ENCODE peak calls at places on chromosomes 3 and 15, in six cellular contexts. X is suprapubic skin, O is stomach, T is sigmoid colon, D is transverse colon, I is GM12891. H is an unnamed sample.

GRCh38 chr3:194166682-194167479 is 30.9 kb downstream of the HES1 start:
- DNase-seq in X (no peak), O (no peak), T (peak), D (no peak), I (no peak), H (no peak)

GRCh38 chr3:14821151-14821550 is 2.4 kb downstream of the FGD5 start:
- DNase-seq in X (no peak), O (no peak), T (no peak), D (no peak), I (no peak), H (no peak)

GRCh38 chr15:73924258-73924921 is 1.9 kb upstream of the LOXL1 start:
- DNase-seq in X (no peak), O (no peak), T (no peak), D (no peak), I (no peak), H (no peak)

GRCh38 chr3:29057326-29057725 is 223.5 kb upstream of the RBMS3 start:
- DNase-seq in X (no peak), O (no peak), T (no peak), D (no peak), I (no peak), H (no peak)

GRCh38 chr15:29516929-29517328 is 247.3 kb upstream of the NSMCE3 start:
- DNase-seq in X (no peak), O (no peak), T (no peak), D (no peak), I (no peak), H (no peak)

GRCh38 chr3:9736831-9737230 is 5.3 kb downstream of the BRPF1 start:
- DNase-seq in X (no peak), O (no peak), T (no peak), D (no peak), I (no peak), H (no peak)

GRCh38 chr3:140602781-140603180 is 75.1 kb upstream of the TRIM42 start:
- DNase-seq in X (no peak), O (no peak), T (no peak), D (no peak), I (no peak), H (no peak)

GRCh38 chr15:83206971-83207621 is 527 bp downstream of the HDGFL3 start:
- DNase-seq in X (peak), O (peak), T (peak), D (peak), I (peak), H (no peak)

GRCh38 chr3:56205406-56205805 is 262.9 kb downstream of the ERC2 start:
- DNase-seq in X (no peak), O (no peak), T (no peak), D (no peak), I (no peak), H (no peak)

GRCh38 chr3:173891272-173892100 is 493.9 kb downstream of the NLGN1 start:
- DNase-seq in X (no peak), O (no peak), T (no peak), D (no peak), I (no peak), H (no peak)

GRCh38 chr15:71532994-71533393 is 277.4 kb upstream of the NR2E3 start:
- DNase-seq in X (no peak), O (no peak), T (no peak), D (no peak), I (no peak), H (no peak)

GRCh38 chr3:152113992-152114651 is 154.6 kb upstream of the MBNL1 start:
- DNase-seq in X (no peak), O (no peak), T (no peak), D (no peak), I (no peak), H (no peak)

GRCh38 chr15:31236184-31237041 is 90.2 kb upstream of the KLF13 start:
- DNase-seq in X (peak), O (peak), T (peak), D (peak), I (no peak), H (no peak)

GRCh38 chr3:126083138-126083445 is 832 bp downstream of the SLC41A3 start:
- DNase-seq in X (no peak), O (no peak), T (no peak), D (no peak), I (no peak), H (no peak)

GRCh38 chr15:74669627-74670026 is 26.2 kb downstream of the EDC3 start:
- DNase-seq in X (no peak), O (no peak), T (no peak), D (no peak), I (no peak), H (no peak)

GRCh38 chr3:98811048-98811447 is 47.9 kb downstream of the ST3GAL6 start:
- DNase-seq in X (no peak), O (no peak), T (no peak), D (no peak), I (no peak), H (no peak)

GRCh38 chr3:134327594-134327975 is 46.7 kb downstream of the AMOTL2 start:
- DNase-seq in X (no peak), O (no peak), T (no peak), D (no peak), I (no peak), H (no peak)

GRCh38 chr15:70014860-70015490 is 82.7 kb downstream of the TLE3 start:
- DNase-seq in X (no peak), O (peak), T (no peak), D (peak), I (peak), H (no peak)

GRCh38 chr3:189383630-189384029 is 211.9 kb downstream of the TPRG1 start:
- DNase-seq in X (no peak), O (no peak), T (no peak), D (no peak), I (no peak), H (no peak)

GRCh38 chr3:71102111-71103039 is 481.2 kb downstream of the FOXP1 start:
- DNase-seq in X (no peak), O (no peak), T (no peak), D (no peak), I (no peak), H (no peak)

GRCh38 chr3:46942481-46943236 is 33.9 kb downstream of the CCDC12 start:
- DNase-seq in X (peak), O (no peak), T (no peak), D (peak), I (no peak), H (no peak)

DNA sequence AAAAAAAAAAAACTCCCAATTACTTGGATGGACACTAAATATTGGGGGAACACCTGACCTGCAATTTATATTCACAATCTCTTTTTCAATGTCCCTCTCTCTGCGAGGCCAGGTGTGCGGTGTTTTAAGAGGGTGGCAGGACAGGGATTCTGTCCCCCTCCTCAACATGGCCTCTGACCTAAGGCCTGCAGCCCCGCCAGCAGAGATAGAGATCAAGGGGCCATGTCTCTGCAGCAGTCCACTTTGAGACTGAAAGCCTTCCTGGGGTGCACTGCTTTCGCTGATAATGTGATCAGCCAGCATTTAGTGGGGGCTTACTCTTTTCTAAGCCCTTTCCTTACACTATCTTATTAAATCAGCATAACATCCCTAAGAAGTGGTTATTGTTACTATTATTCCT is 419.9 kb downstream of the OCA2 start:
- DNase-seq in X (no peak), O (no peak), T (no peak), D (no peak), I (no peak), H (no peak)
- TF ChIP-seq POLR2A in X (no peak), O (no peak), T (no peak), D (no peak), I (no peak), H (no peak)

GRCh38 chr3:114307222-114307840 is 13.5 kb downstream of the TIGIT start:
- DNase-seq in X (no peak), O (no peak), T (no peak), D (no peak), I (no peak), H (no peak)
- TF ChIP-seq POLR2AphosphoS5 in X (no peak), O (no peak), T (no peak), D (no peak), I (peak), H (no peak)

GRCh38 chr15:78437762-78438594 is at the start of gene IREB2:
- DNase-seq in X (peak), O (peak), T (peak), D (peak), I (peak), H (peak)
- TF ChIP-seq POLR2A in X (no peak), O (no peak), T (peak), D (peak), I (peak), H (no peak)

GRCh38 chr3:37751537-37751936 is 110.1 kb upstream of the CTDSPL start:
- DNase-seq in X (no peak), O (no peak), T (no peak), D (no peak), I (no peak), H (no peak)
- TF ChIP-seq POLR2AphosphoS5 in X (no peak), O (no peak), T (no peak), D (no peak), I (no peak), H (no peak)

GRCh38 chr3:49163609-49164008 is 2.5 kb downstream of the CCDC71 start:
- DNase-seq in X (no peak), O (no peak), T (no peak), D (no peak), I (no peak), H (no peak)

GRCh38 chr3:49164983-49165720 is 979 bp downstream of the CCDC71 start:
- DNase-seq in X (no peak), O (no peak), T (no peak), D (no peak), I (no peak), H (no peak)

GRCh38 chr3:49166752-49167556 is 823 bp upstream of the CCDC71 start:
- DNase-seq in X (no peak), O (no peak), T (no peak), D (no peak), I (no peak), H (no peak)

GRCh38 chr3:49162751-49163419 is 3.2 kb downstream of the CCDC71 start:
- DNase-seq in X (no peak), O (no peak), T (no peak), D (no peak), I (no peak), H (no peak)

GRCh38 chr3:49165771-49166751 is at the start of gene CCDC71:
- DNase-seq in X (peak), O (peak), T (peak), D (peak), I (peak), H (peak)
- TF ChIP-seq POLR2A in X (no peak), O (no peak), T (peak), D (no peak), I (peak), H (no peak)

H was measured in breast epithelium.